ENCODE peak calls at places on chromosomes 13 and 19, in ten cellular contexts. Z is endothelial cell; A is ureter; F is NCI-H1694 treated with DMSO at 0.1 percent for 48 hours; R is psoas muscle; Y is activated T-cell treated with anti-CD3 and anti-CD28 coated beads, Interleukin-2, amount 50 U/mL, for 72 hours; J is suprapubic skin; C is GM13977; I is H9; X is progenitor cell of endocrine pancreas. M is an unnamed sample.

GRCh38 chr19:45814851-45815481 is at the start of gene RSPH6A:
- DNase-seq in Z (peak; percentile 28), A (no peak), F (no peak), R (no peak), Y (no peak), J (no peak), C (no peak), I (peak; percentile 68), X (no peak), M (no peak)

GRCh38 chr19:41363753-41364545 is at the start of gene B9D2:
- DNase-seq in Z (peak; percentile 95), A (peak; percentile 98), F (peak; percentile 98), R (peak; percentile 99), Y (peak; percentile 96), J (peak; percentile 99), C (peak; percentile 95), I (peak; percentile 98), X (peak; percentile 89), M (peak; percentile 99)

GRCh38 chr19:15737722-15738121 is at the start of gene OR10H3:
- DNase-seq in Z (no peak), A (no peak), F (no peak), R (no peak), Y (no peak), J (no peak), C (no peak), I (no peak), X (no peak), M (no peak)

GRCh38 chr13:28636078-28636477 is 22.9 kb upstream of the POMP start:
- DNase-seq in Z (no peak), A (no peak), F (no peak), R (no peak), Y (no peak), J (no peak), C (no peak), I (no peak), X (no peak), M (no peak)

GRCh38 chr13:23753523-23753922 is 135.7 kb downstream of the MIPEP start:
- DNase-seq in Z (no peak), A (no peak), F (no peak), R (no peak), Y (no peak), J (no peak), C (no peak), I (no peak), X (no peak), M (no peak)

GRCh38 chr19:7067716-7068115 is 1.8 kb upstream of the ZNF557 start:
- DNase-seq in Z (no peak), A (no peak), F (no peak), R (no peak), Y (no peak), J (no peak), C (no peak), I (no peak), X (no peak), M (no peak)

GRCh38 chr13:95603887-95604533 is 40.5 kb downstream of the DZIP1 start:
- DNase-seq in Z (no peak), A (no peak), F (peak; percentile 19), R (no peak), Y (no peak), J (no peak), C (no peak), I (no peak), X (no peak), M (no peak)

GRCh38 chr13:98214008-98214643 is 37.1 kb upstream of the RNF113B start:
- DNase-seq in Z (no peak), A (no peak), F (no peak), R (peak; percentile 50), Y (no peak), J (no peak), C (no peak), I (no peak), X (no peak), M (no peak)

GRCh38 chr13:47932953-47933687 is 68.0 kb downstream of the SUCLA2 start:
- DNase-seq in Z (no peak), A (no peak), F (no peak), R (no peak), Y (no peak), J (no peak), C (no peak), I (no peak), X (no peak), M (no peak)

GRCh38 chr19:47663911-47664771 is 49.1 kb upstream of the EHD2 start:
- DNase-seq in Z (no peak), A (peak; percentile 87), F (no peak), R (peak; percentile 83), Y (no peak), J (peak; percentile 91), C (no peak), I (no peak), X (no peak), M (peak; percentile 82)

GRCh38 chr13:108214511-108215383 is 589 bp downstream of the LIG4 start:
- DNase-seq in Z (peak; percentile 13), A (no peak), F (no peak), R (peak; percentile 57), Y (no peak), J (peak; percentile 77), C (no peak), I (peak; percentile 50), X (no peak), M (peak; percentile 48)